ENCODE peak calls at places on chromosomes 12 and 14, in four cellular contexts. B is GM12878, L is HepG2, D is K562. K is an unnamed sample.
A peak's percentile ranks its signal among the peaks of the same experiment; 100 is the strongest.

GRCh38 chr12:94761559-94761958 is 111.2 kb upstream of the TMCC3 start:
- ATAC-seq in B (no peak), L (no peak), D (no peak), K (no peak)

GRCh38 chr12:119283315-119283714 is 51.2 kb upstream of the CCDC60 start:
- ATAC-seq in B (no peak), L (no peak), D (no peak), K (no peak)

GRCh38 chr12:32891956-32892355 is 4.6 kb downstream of the PKP2 start:
- ATAC-seq in B (no peak), L (peak; percentile 25), D (no peak), K (no peak)

GRCh38 chr14:54489318-54489683 is 521 bp upstream of the GMFB start:
- ATAC-seq in B (no peak), L (peak; percentile 11), D (peak; percentile 15), K (no peak)

GRCh38 chr12:3326850-3327780 is 163.9 kb upstream of the PRMT8 start:
- ATAC-seq in B (no peak), L (no peak), D (no peak), K (no peak)

GRCh38 chr12:122867701-122868461 is 28.0 kb downstream of the VPS37B start:
- ATAC-seq in B (peak; percentile 5), L (peak; percentile 73), D (peak; percentile 74), K (peak; percentile 6)

GRCh38 chr12:69490920-69491643 is 20.9 kb downstream of the FRS2 start:
- ATAC-seq in B (no peak), L (no peak), D (peak; percentile 43), K (no peak)

GRCh38 chr12:19783547-19784444 is 344.5 kb downstream of the AEBP2 start:
- ATAC-seq in B (no peak), L (peak; percentile 38), D (no peak), K (no peak)

GRCh38 chr12:121524196-121524930 is 56.5 kb downstream of the KDM2B start:
- ATAC-seq in B (peak; percentile 9), L (no peak), D (no peak), K (no peak)

GRCh38 chr12:92261071-92261470 is 115.4 kb upstream of the BTG1 start:
- ATAC-seq in B (no peak), L (no peak), D (no peak), K (no peak)

GRCh38 chr12:4435537-4435936 is 10.1 kb downstream of the FGF6 start:
- ATAC-seq in B (no peak), L (no peak), D (no peak), K (no peak)

GRCh38 chr12:128276542-128276941 is 9.6 kb downstream of the TMEM132C start:
- ATAC-seq in B (no peak), L (no peak), D (no peak), K (peak; percentile 53)

GRCh38 chr12:23493690-23494101 is 455.8 kb downstream of the SOX5 start:
- ATAC-seq in B (no peak), L (peak; percentile 95), D (no peak), K (no peak)

GRCh38 chr12:40959041-40959440 is 229.1 kb upstream of the PDZRN4 start:
- ATAC-seq in B (no peak), L (no peak), D (no peak), K (peak; percentile 43)

GRCh38 chr12:42144174-42144423 is 575 bp downstream of the GXYLT1 start:
- ATAC-seq in B (no peak), L (no peak), D (no peak), K (no peak)

GRCh38 chr12:122935318-122935717 is 30.9 kb downstream of the ABCB9 start:
- ATAC-seq in B (peak; percentile 43), L (no peak), D (peak; percentile 62), K (no peak)

GRCh38 chr12:107178776-107179175 is 85.4 kb upstream of the CRY1 start:
- ATAC-seq in B (no peak), L (no peak), D (no peak), K (no peak)

GRCh38 chr12:65464930-65465329 is 186.4 kb downstream of the MSRB3 start:
- ATAC-seq in B (no peak), L (no peak), D (no peak), K (peak; percentile 34)

GRCh38 chr12:54377797-54378515 is 6.6 kb downstream of the ZNF385A start:
- ATAC-seq in B (no peak), L (peak; percentile 7), D (no peak), K (no peak)

GRCh38 chr12:54379401-54380201 is 4.9 kb downstream of the ZNF385A start:
- ATAC-seq in B (peak; percentile 95), L (peak; percentile 92), D (peak; percentile 93), K (peak; percentile 82)

GRCh38 chr12:54376596-54377468 is 7.7 kb downstream of the ZNF385A start:
- ATAC-seq in B (no peak), L (no peak), D (no peak), K (peak; percentile 30)

GRCh38 chr12:54381136-54381535 is 3.4 kb downstream of the ZNF385A start:
- ATAC-seq in B (no peak), L (no peak), D (no peak), K (no peak)

GRCh38 chr12:54378791-54379400 is 5.6 kb downstream of the ZNF385A start:
- ATAC-seq in B (no peak), L (peak; percentile 92), D (peak; percentile 96), K (peak; percentile 86)
- H3K27me3 ChIP-seq in B (no peaks in the 10 kb centered on the region), L (no peaks in the 10 kb centered on the region), D (no peaks in the 10 kb centered on the region), K (no peaks in the 10 kb centered on the region)

DNA sequence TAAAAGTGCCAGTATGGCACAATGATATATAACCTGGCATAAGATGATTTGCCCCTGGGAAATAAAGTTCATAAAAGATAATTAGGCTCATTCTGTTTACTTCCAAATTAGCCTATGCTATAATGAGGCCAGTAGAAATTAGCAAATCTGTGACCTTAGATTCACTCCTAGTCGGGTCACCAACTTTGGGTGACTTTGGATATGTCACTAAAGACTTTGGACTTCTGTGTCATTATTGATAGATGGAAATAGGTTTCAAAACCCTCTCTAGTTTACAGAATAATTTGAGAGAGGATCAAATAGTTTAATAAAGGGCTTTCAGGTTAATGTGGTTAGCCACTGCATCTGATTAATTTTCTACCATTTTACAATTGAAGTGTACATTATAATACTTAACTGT is 1869.3 kb upstream of the FLRT2 start:
- ATAC-seq in B (no peak), L (no peak), D (no peak), K (no peak)
- TF ChIP-seq POLR2AphosphoS5 in B (no peak), L (no peak), D (no peak), K (no peak)

GRCh38 chr14:60206249-60206670 is 41.1 kb upstream of the DHRS7 start:
- ATAC-seq in B (peak; percentile 42), L (no peak), D (no peak), K (no peak)
- TF ChIP-seq POLR2A in B (no peak), L (no peak), D (no peak), K (no peak)

GRCh38 chr14:92341791-92342190 is 18.8 kb downstream of the SLC24A4 start:
- ATAC-seq in B (peak; percentile 43), L (no peak), D (no peak), K (no peak)
- H3K27me3 ChIP-seq in B (peaks cover 2% of the 10 kb centered on the region), L (peaks cover 4% of the 10 kb centered on the region), D (peaks cover 41% of the 10 kb centered on the region), K (peaks cover 6% of the 10 kb centered on the region)

GRCh38 chr12:117033382-117034045 is 65.7 kb downstream of the TESC start:
- ATAC-seq in B (no peak), L (no peak), D (no peak), K (no peak)

GRCh38 chr12:117034249-117034648 is 65.0 kb downstream of the TESC start:
- ATAC-seq in B (no peak), L (no peak), D (no peak), K (no peak)

GRCh38 chr12:117034691-117035090 is 64.5 kb downstream of the TESC start:
- ATAC-seq in B (no peak), L (no peak), D (no peak), K (no peak)

GRCh38 chr12:117031843-117032592 is 67.2 kb downstream of the TESC start:
- ATAC-seq in B (peak; percentile 49), L (no peak), D (no peak), K (no peak)

GRCh38 chr12:117032593-117033381 is 66.4 kb downstream of the TESC start:
- ATAC-seq in B (peak; percentile 43), L (no peak), D (no peak), K (peak; percentile 48)
- TF ChIP-seq POLR2AphosphoS5 in B (no peak), L (no peak), D (no peak), K (no peak)

GRCh38 chr12:46562625-46563228 is 190.2 kb upstream of the SLC38A2 start:
- ATAC-seq in B (no peak), L (no peak), D (no peak), K (no peak)
- TF ChIP-seq POLR2A in B (no peak), L (no peak), D (no peak), K (no peak)

DNA sequence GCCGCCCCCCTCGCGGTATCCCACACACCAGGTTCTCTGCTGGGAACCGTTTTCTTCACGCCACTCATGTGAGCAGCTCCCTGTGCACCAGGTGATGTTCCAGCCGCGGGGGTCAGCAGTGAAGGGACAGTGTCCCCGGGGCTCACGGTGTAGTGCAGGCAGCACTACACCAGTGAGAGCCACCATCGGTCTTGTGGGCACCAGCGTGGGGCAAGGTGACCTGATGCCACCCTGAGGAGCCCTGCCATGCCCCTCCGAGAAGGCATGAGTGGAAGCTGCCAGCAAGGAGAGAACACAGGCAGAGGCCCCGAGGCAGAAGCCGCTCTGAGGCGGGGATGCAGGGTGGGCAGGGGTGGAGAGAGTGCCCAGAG is 11.5 kb upstream of the FBRSL1 start:
- ATAC-seq in B (no peak), L (no peak), D (no peak), K (no peak)
- H3K27me3 ChIP-seq in B (no peaks in the 10 kb centered on the region), L (peaks cover 15% of the 10 kb centered on the region), D (peaks cover 48% of the 10 kb centered on the region), K (peaks cover 43% of the 10 kb centered on the region)

DNA sequence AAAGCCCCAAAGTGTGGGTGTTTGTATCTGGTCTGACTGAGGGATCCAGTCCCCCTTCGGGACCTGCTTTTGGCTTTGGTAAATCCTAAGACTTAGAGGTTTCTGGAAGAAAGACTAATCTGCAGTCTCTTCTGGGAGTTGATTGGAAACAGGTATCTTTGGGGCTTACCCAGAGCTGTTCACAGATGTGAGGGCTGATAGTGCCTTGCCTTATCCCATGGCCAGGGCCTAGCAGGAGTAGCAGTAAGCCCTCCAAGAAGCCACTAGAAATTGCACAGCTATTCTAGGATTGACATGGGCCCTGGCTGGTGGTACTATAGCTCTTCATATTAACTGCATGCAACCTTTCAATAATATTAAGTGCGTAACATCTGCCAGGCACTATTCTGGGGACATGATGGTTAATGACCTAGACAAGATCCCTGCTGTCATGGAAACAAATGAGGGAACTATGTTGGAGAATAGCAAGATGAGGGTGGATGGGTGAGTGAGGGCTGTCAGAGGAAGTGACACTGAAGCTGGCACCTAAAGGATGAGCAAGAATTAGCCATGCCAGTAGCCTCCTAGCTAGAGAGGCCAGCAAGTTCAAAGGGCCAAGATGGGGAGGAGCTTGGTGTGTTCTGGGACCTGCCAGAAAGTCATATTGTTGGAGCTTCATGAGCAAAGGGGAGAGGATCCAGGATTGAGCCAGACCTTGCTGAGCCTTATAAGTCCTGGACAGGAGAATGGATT is 71.7 kb downstream of the CRADD start:
- ATAC-seq in B (no peak), L (no peak), D (peak; percentile 59), K (no peak)
- TF ChIP-seq POLR2AphosphoS5 in B (no peak), L (no peak), D (no peak), K (no peak)

GRCh38 chr14:74015965-74016364 is 3.1 kb downstream of the ENTPD5 start:
- ATAC-seq in B (no peak), L (no peak), D (peak; percentile 26), K (no peak)

GRCh38 chr14:74019408-74019714 is 212 bp downstream of the BBOF1 start:
- ATAC-seq in B (no peak), L (peak; percentile 15), D (no peak), K (no peak)

GRCh38 chr14:74018029-74018703 is 922 bp downstream of the ENTPD5 start:
- ATAC-seq in B (peak; percentile 43), L (peak; percentile 3), D (peak; percentile 14), K (peak; percentile 16)

GRCh38 chr14:74019743-74020142 is 594 bp downstream of the BBOF1 start:
- ATAC-seq in B (no peak), L (peak; percentile 20), D (no peak), K (no peak)

GRCh38 chr14:74018704-74019407 is at the start of the genes BBOF1 and ENTPD5:
- ATAC-seq in B (peak; percentile 97), L (peak; percentile 86), D (peak; percentile 90), K (peak; percentile 96)
- TF ChIP-seq POLR2A in B (peak; percentile 94), L (peak; percentile 77), D (peak; percentile 82), K (peak; percentile 96)

K was measured in gastroesophageal sphincter.